ENCODE peak calls at places on chromosome 12, in six cellular contexts. I is Peyer's patch, F is RWPE2, Y is transverse colon, P is GM23338, V is uterus. U is an unnamed sample.

GRCh38 chr12:130076752-130077151 is 85.5 kb upstream of the FZD10 start:
- DNase-seq in P (no peak), Y (no peak), I (no peak), F (no peak), V (no peak), U (no peak)

GRCh38 chr12:52203126-52203921 is 11.5 kb upstream of the KRT80 start:
- DNase-seq in P (no peak), F (peak; percentile 61), I (peak; percentile 82), Y (peak; percentile 78), V (no peak), U (no peak)

GRCh38 chr12:64707362-64707761 is 51.8 kb downstream of the GNS start:
- DNase-seq in I (no peak), V (no peak), F (no peak), P (no peak), Y (no peak), U (no peak)

GRCh38 chr12:52975820-52976573 is 27.1 kb downstream of the KRT18 start:
- DNase-seq in F (peak; percentile 69), I (peak; percentile 77), P (peak; percentile 74), Y (peak; percentile 67), V (no peak), U (no peak)

GRCh38 chr12:14664434-14665023 is 31.9 kb downstream of the GUCY2C start:
- DNase-seq in P (peak; percentile 71), Y (peak; percentile 22), F (no peak), V (no peak), I (peak; percentile 63), U (peak; percentile 25)

GRCh38 chr12:2003676-2004112 is 563 bp downstream of the DCP1B start:
- DNase-seq in V (no peak), I (no peak), Y (no peak), P (peak; percentile 16), F (no peak), U (no peak)

GRCh38 chr12:84704851-84705250 is 207.7 kb downstream of the SLC6A15 start:
- DNase-seq in F (no peak), P (no peak), Y (no peak), V (no peak), I (no peak), U (no peak)

GRCh38 chr12:101018540-101018939 is 191.5 kb downstream of the SLC5A8 start:
- DNase-seq in V (no peak), P (peak; percentile 19), F (peak; percentile 86), I (no peak), Y (no peak), U (no peak)

GRCh38 chr12:66600805-66601392 is 78.0 kb downstream of the GRIP1 start:
- DNase-seq in P (no peak), I (no peak), V (no peak), F (no peak), Y (no peak), U (no peak)

GRCh38 chr12:47992776-47993175 is 11.5 kb downstream of the COL2A1 start:
- DNase-seq in P (no peak), V (no peak), F (no peak), I (no peak), Y (no peak), U (no peak)

GRCh38 chr12:4392223-4392742 is 12.8 kb upstream of the FGF23 start:
- DNase-seq in F (no peak), V (no peak), I (no peak), P (no peak), Y (no peak), U (no peak)

GRCh38 chr12:111173391-111174282 is 195.3 kb downstream of the PHETA1 start:
- DNase-seq in Y (no peak), I (no peak), F (no peak), V (no peak), P (no peak), U (no peak)

GRCh38 chr12:65306229-65306602 is 27.7 kb downstream of the MSRB3 start:
- DNase-seq in Y (no peak), F (no peak), P (no peak), V (no peak), I (no peak), U (no peak)

GRCh38 chr12:8031872-8032241 is 659 bp upstream of the FOXJ2 start:
- DNase-seq in Y (no peak), I (no peak), P (no peak), F (no peak), V (no peak), U (no peak)

GRCh38 chr12:79439179-79439825 is 251.5 kb downstream of the PAWR start:
- DNase-seq in Y (no peak), F (no peak), P (no peak), V (no peak), I (no peak), U (no peak)

GRCh38 chr12:53966385-53967133 is 6.4 kb upstream of the HOXC11 start:
- DNase-seq in I (no peak), F (no peak), Y (no peak), P (no peak), V (peak; percentile 23), U (no peak)

GRCh38 chr12:46388427-46388992 is 15.9 kb upstream of the SLC38A2 start:
- DNase-seq in P (no peak), V (no peak), I (no peak), Y (no peak), F (no peak), U (no peak)

GRCh38 chr12:6285063-6285477 is 25.4 kb upstream of the PLEKHG6 start:
- DNase-seq in I (peak; percentile 75), P (peak; percentile 85), V (peak; percentile 70), Y (peak; percentile 71), F (no peak), U (peak; percentile 63)

GRCh38 chr12:33476058-33476457 is 36.4 kb upstream of the SYT10 start:
- DNase-seq in V (no peak), F (no peak), I (no peak), Y (no peak), P (no peak), U (no peak)

GRCh38 chr12:2520722-2521246 is 274.0 kb upstream of the FKBP4 start:
- DNase-seq in I (no peak), Y (no peak), P (no peak), F (no peak), V (no peak), U (no peak)

GRCh38 chr12:15638231-15638630 is 151.0 kb downstream of the EPS8 start:
- DNase-seq in P (no peak), F (no peak), Y (no peak), I (no peak), V (no peak), U (no peak)

GRCh38 chr12:17802657-17803641 is 287.0 kb downstream of the RERGL start:
- DNase-seq in Y (no peak), I (no peak), P (peak; percentile 52), V (no peak), F (no peak), U (no peak)

GRCh38 chr12:105357162-105357691 is 26.7 kb downstream of the C12orf75 start:
- DNase-seq in V (no peak), F (no peak), P (no peak), I (no peak), Y (no peak), U (no peak)

GRCh38 chr12:53214687-53215455 is 7.8 kb upstream of the ITGB7 start:
- DNase-seq in P (peak; percentile 60), I (no peak), Y (no peak), V (no peak), F (peak; percentile 57), U (no peak)

GRCh38 chr12:45458854-45459807 is 243.2 kb downstream of the ANO6 start:
- DNase-seq in V (no peak), I (no peak), F (no peak), P (no peak), Y (no peak), U (no peak)

GRCh38 chr12:25691865-25692114 is 138.7 kb upstream of the LMNTD1 start:
- DNase-seq in P (no peak), Y (no peak), I (no peak), F (no peak), V (no peak), U (no peak)
- H3K4me1 ChIP-seq in P (peaks cover 35% of the 10 kb centered on the region), Y (no peaks in the 10 kb centered on the region), I (no peaks in the 10 kb centered on the region), F (no peaks in the 10 kb centered on the region), V (peaks cover 5% of the 10 kb centered on the region), U (no peaks in the 10 kb centered on the region)

GRCh38 chr12:13028825-13029570 is 15.2 kb upstream of the FAM234B start:
- DNase-seq in I (no peak), V (no peak), Y (no peak), F (no peak), P (peak; percentile 45), U (no peak)
- TF ChIP-seq CTCF in I (no peak), V (no peak), Y (no peak), F (no peak), P (no peak), U (no peak)

GRCh38 chr12:62519043-62519442 is 52.4 kb downstream of the MON2 start:
- DNase-seq in V (peak; percentile 19), I (no peak), P (no peak), Y (no peak), F (no peak), U (no peak)

GRCh38 chr12:62520361-62520760 is 53.7 kb downstream of the MON2 start:
- DNase-seq in V (no peak), F (no peak), Y (no peak), P (no peak), I (no peak), U (no peak)

GRCh38 chr12:62523619-62524018 is 57.0 kb downstream of the MON2 start:
- DNase-seq in Y (no peak), P (no peak), F (no peak), V (no peak), I (no peak), U (no peak)

GRCh38 chr12:62525306-62525705 is 58.7 kb downstream of the MON2 start:
- DNase-seq in Y (no peak), P (no peak), F (no peak), V (no peak), I (no peak), U (no peak)

GRCh38 chr12:62522984-62523383 is 56.4 kb downstream of the MON2 start:
- DNase-seq in V (no peak), I (no peak), F (no peak), P (no peak), Y (no peak), U (no peak)
- H3K4me3 ChIP-seq in V (no peak overlapping the region), I (no peak overlapping the region), F (no peak overlapping the region), P (no peak overlapping the region), Y (no peak overlapping the region), U (no peak overlapping the region)

GRCh38 chr12:59086124-59086523 is 165.8 kb upstream of the LRIG3 start:
- DNase-seq in Y (no peak), P (no peak), F (no peak), I (no peak), V (no peak), U (no peak)
- H3K4me1 ChIP-seq in Y (peaks cover 16% of the 10 kb centered on the region), P (peaks cover 8% of the 10 kb centered on the region), F (no peaks in the 10 kb centered on the region), I (no peaks in the 10 kb centered on the region), V (no peaks in the 10 kb centered on the region), U (no peaks in the 10 kb centered on the region)

U was measured in DND-41.